ENCODE peak calls at places on chromosomes 2 and 18, in ten cellular contexts. D is Peyer's patch, X is left ventricle myocardium inferior, R is A549, B is OCI-LY7, C is heart right ventricle, E is A673, W is sigmoid colon, P is gastrocnemius medialis, K is IMR-90. U is an unnamed sample.

GRCh38 chr2:219829968-219830738 is 202.7 kb downstream of the SLC4A3 start:
- DNase-seq in D (no peak), X (no peak), R (no peak), B (no peak), C (no peak), E (no peak), W (no peak), P (no peak), K (no peak), U (no peak)

GRCh38 chr18:77035380-77035779 is 97.2 kb downstream of the MBP start:
- DNase-seq in D (no peak), X (no peak), R (no peak), B (no peak), C (no peak), E (no peak), W (no peak), P (no peak), K (no peak), U (no peak)

GRCh38 chr2:181281206-181281832 is 175.9 kb upstream of the ITGA4 start:
- DNase-seq in D (no peak), X (no peak), R (no peak), B (no peak), C (no peak), E (no peak), W (no peak), P (no peak), K (no peak), U (no peak)

GRCh38 chr2:1855150-1855549 is 110.8 kb upstream of the PXDN start:
- DNase-seq in D (no peak), X (no peak), R (no peak), B (no peak), C (no peak), E (peak; percentile 76), W (no peak), P (no peak), K (no peak), U (no peak)

GRCh38 chr18:49031511-49032188 is 80.9 kb upstream of the SMAD7 start:
- DNase-seq in D (peak; percentile 20), X (no peak), R (no peak), B (no peak), C (no peak), E (no peak), W (peak; percentile 46), P (no peak), K (no peak), U (no peak)

GRCh38 chr18:77063256-77063655 is 69.3 kb downstream of the MBP start:
- DNase-seq in D (peak; percentile 91), X (no peak), R (no peak), B (peak; percentile 67), C (no peak), E (no peak), W (no peak), P (no peak), K (peak; percentile 67), U (no peak)

GRCh38 chr2:223598994-223599645 is 3.0 kb downstream of the SCG2 start:
- DNase-seq in D (no peak), X (no peak), R (no peak), B (no peak), C (no peak), E (no peak), W (no peak), P (no peak), K (peak; percentile 83), U (no peak)

GRCh38 chr2:128347701-128348504 is 29.2 kb upstream of the HS6ST1 start:
- DNase-seq in D (peak; percentile 11), X (peak; percentile 75), R (no peak), B (no peak), C (peak; percentile 73), E (peak; percentile 49), W (peak; percentile 91), P (no peak), K (peak; percentile 23), U (no peak)

GRCh38 chr2:128438091-128438490 is 119.4 kb upstream of the HS6ST1 start:
- DNase-seq in D (no peak), X (no peak), R (no peak), B (no peak), C (no peak), E (no peak), W (peak; percentile 48), P (no peak), K (no peak), U (no peak)

GRCh38 chr2:46861916-46862315 is 53.7 kb downstream of the MCFD2 start:
- DNase-seq in D (no peak), X (no peak), R (no peak), B (no peak), C (no peak), E (no peak), W (no peak), P (no peak), K (no peak), U (no peak)

GRCh38 chr2:181949047-181949446 is 36.6 kb upstream of the PPP1R1C start:
- DNase-seq in D (no peak), X (no peak), R (no peak), B (no peak), C (no peak), E (peak; percentile 14), W (no peak), P (no peak), K (peak; percentile 37), U (no peak)

GRCh38 chr2:7722212-7722910 is 805.1 kb downstream of the RNF144A start:
- DNase-seq in D (no peak), X (no peak), R (no peak), B (no peak), C (no peak), E (no peak), W (no peak), P (no peak), K (no peak), U (no peak)

DNA sequence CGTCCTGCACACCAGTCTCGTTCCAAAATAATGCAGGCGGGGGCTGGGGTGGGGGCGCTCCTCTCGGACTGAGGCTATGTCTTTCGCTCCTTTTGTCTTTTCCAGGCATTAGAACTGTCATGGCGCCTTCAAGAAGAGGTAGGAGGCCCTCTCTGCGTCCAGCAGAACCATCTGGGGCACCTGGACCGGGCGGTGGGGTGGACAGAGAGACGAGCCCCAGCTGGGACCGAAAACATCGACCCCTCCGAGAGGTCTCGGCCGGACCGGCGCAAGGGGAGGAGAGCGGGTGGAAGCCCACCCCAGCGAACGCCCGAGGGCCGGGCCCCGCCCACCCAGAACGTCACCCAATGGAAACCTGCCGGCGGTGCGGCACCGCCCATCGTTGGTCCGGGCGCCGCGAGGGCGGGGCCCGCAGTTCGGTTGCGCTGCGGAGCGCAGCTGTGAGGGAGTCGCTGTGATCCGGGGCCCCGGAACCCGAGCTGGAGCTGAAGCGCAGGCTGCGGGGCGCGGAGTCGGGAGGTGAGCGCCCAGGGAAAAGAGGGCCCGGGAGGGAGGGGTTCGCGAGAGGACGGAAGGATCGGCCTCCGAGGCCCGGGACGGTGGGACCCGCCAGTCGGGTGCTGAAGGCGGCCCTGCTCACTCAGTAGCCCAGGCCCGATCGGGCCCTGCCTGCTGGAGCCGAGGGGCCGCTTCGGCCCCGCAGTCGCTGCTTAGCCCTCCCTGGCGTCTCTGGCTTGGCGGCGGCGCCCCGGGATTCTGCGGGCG is at the start of gene NRBP1:
- DNase-seq in D (peak; percentile 89), X (peak; percentile 95), R (peak; percentile 88), B (peak; percentile 96), C (peak; percentile 93), E (peak; percentile 94), W (peak; percentile 95), P (peak; percentile 87), K (peak; percentile 88), U (peak; percentile 89)
- TF ChIP-seq CTCF in D (no peak), X (no peak), R (peak; percentile 35), B (peak; percentile 66), C (no peak), E (no peak), W (no peak), P (no peak), K (no peak), U (no peak)

DNA sequence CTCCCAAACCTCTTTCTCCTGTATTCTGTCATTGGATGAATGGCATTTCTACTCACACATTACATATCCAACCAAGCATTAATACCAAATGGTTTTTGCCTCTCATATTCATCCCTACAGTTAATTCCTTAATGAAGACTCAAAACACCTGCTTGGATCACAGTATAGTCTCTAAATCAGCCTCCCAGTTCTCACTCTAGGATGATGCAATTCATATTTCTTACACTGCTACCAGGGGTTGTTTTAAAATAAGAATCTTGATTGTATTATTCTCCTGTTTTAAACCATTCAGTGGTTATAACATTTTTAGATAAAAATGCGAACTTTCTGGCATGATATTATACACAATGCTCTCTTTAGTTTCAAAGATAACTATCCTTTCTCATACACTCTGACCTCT is 281.4 kb upstream of the ZEB2 start:
- DNase-seq in D (no peak), X (no peak), R (no peak), B (no peak), C (no peak), E (no peak), W (no peak), P (no peak), K (peak; percentile 10), U (no peak)
- H3K27ac ChIP-seq in D (no peak overlapping the region), X (no peak overlapping the region), R (no peak overlapping the region), B (no peak overlapping the region), C (no peak overlapping the region), E (no peak overlapping the region), W (no peak overlapping the region), P (no peak overlapping the region), K (no peak overlapping the region), U (no peak overlapping the region)

GRCh38 chr2:144508162-144508765 is 11.7 kb downstream of the ZEB2 start:
- DNase-seq in D (no peak), X (no peak), R (no peak), B (peak; percentile 34), C (no peak), E (no peak), W (no peak), P (no peak), K (no peak), U (no peak)

GRCh38 chr2:144510206-144510991 is 9.5 kb downstream of the ZEB2 start:
- DNase-seq in D (peak; percentile 46), X (no peak), R (no peak), B (no peak), C (peak; percentile 55), E (peak; percentile 40), W (no peak), P (peak; percentile 66), K (peak; percentile 89), U (no peak)

GRCh38 chr2:144509001-144509545 is 10.8 kb downstream of the ZEB2 start:
- DNase-seq in D (no peak), X (no peak), R (no peak), B (no peak), C (no peak), E (no peak), W (no peak), P (no peak), K (no peak), U (no peak)

GRCh38 chr2:144511222-144511855 is 8.6 kb downstream of the ZEB2 start:
- DNase-seq in D (no peak), X (no peak), R (no peak), B (no peak), C (no peak), E (no peak), W (no peak), P (no peak), K (no peak), U (no peak)

GRCh38 chr2:144509548-144510205 is 10.2 kb downstream of the ZEB2 start:
- DNase-seq in D (no peak), X (no peak), R (no peak), B (no peak), C (no peak), E (peak; percentile 30), W (no peak), P (no peak), K (no peak), U (no peak)
- H3K4me3 ChIP-seq in D (no peak overlapping the region), X (peak overlapping the region; percentile 85), R (no peak overlapping the region), B (no peak overlapping the region), C (peak overlapping the region; percentile 85), E (peak overlapping the region; percentile 6), W (no peak overlapping the region), P (peak overlapping the region; percentile 48), K (no peak overlapping the region), U (no peak overlapping the region)

GRCh38 chr2:195575879-195576391 is 81.1 kb upstream of the SLC39A10 start:
- DNase-seq in D (peak; percentile 86), X (no peak), R (peak; percentile 64), B (peak; percentile 80), C (no peak), E (peak; percentile 37), W (no peak), P (no peak), K (peak; percentile 92), U (no peak)
- TF ChIP-seq CTCF in D (no peak), X (peak; percentile 48), R (peak; percentile 46), B (peak; percentile 90), C (peak; percentile 23), E (peak; percentile 38), W (no peak), P (no peak), K (peak; percentile 1), U (peak; percentile 15)